ENCODE peak calls at places on chromosomes 3 and 15, in seven cellular contexts. I is GM12878, G is HCT116, N is H1, P is K562, S is HepG2, H is SK-N-SH. W is an unnamed sample.

GRCh38 chr3:128309026-128309425 is 155.7 kb downstream of the EEFSEC start:
- DNase-seq in I (no peak), G (no peak), N (no peak), P (no peak), S (no peak), H (no peak), W (no peak)

GRCh38 chr3:50336452-50337174 is 4.0 kb downstream of the RASSF1 start:
- DNase-seq in I (no peak), G (no peak), N (no peak), P (peak), S (no peak), H (no peak), W (peak)

GRCh38 chr15:77481670-77482069 is 61.0 kb downstream of the HMG20A start:
- DNase-seq in I (no peak), G (no peak), N (no peak), P (no peak), S (no peak), H (no peak), W (peak)

GRCh38 chr3:194386610-194387009 is 12.5 kb downstream of the GP5 start:
- DNase-seq in I (no peak), G (no peak), N (no peak), P (no peak), S (no peak), H (no peak), W (no peak)

GRCh38 chr15:45867281-45867680 is 232.5 kb downstream of the SQOR start:
- DNase-seq in I (no peak), G (no peak), N (no peak), P (no peak), S (no peak), H (no peak), W (no peak)

GRCh38 chr15:80203361-80203885 is 48.6 kb downstream of the CTXND1 start:
- DNase-seq in I (no peak), G (no peak), N (no peak), P (no peak), S (no peak), H (no peak), W (no peak)

GRCh38 chr15:39195988-39196486 is 384.8 kb upstream of the THBS1 start:
- DNase-seq in I (no peak), G (no peak), N (no peak), P (no peak), S (no peak), H (no peak), W (peak)

GRCh38 chr3:112730210-112730609 is 89.3 kb upstream of the CCDC80 start:
- DNase-seq in I (no peak), G (no peak), N (no peak), P (no peak), S (no peak), H (no peak), W (no peak)

GRCh38 chr15:50265620-50266019 is at the start of gene HDC:
- DNase-seq in I (no peak), G (no peak), N (no peak), P (no peak), S (no peak), H (no peak), W (no peak)

GRCh38 chr3:141465221-141465620 is 21.6 kb upstream of the RASA2 start:
- DNase-seq in I (no peak), G (no peak), N (no peak), P (no peak), S (no peak), H (peak), W (no peak)

GRCh38 chr3:38579146-38579545 is 70.3 kb downstream of the SCN5A start:
- DNase-seq in I (no peak), G (no peak), N (no peak), P (no peak), S (peak), H (peak), W (no peak)

GRCh38 chr15:84979651-84980050 is 2.0 kb upstream of the PDE8A start:
- DNase-seq in I (no peak), G (no peak), N (no peak), P (peak), S (no peak), H (no peak), W (no peak)

GRCh38 chr3:120157681-120158080 is 63.4 kb upstream of the GSK3B start:
- DNase-seq in I (no peak), G (no peak), N (no peak), P (no peak), S (no peak), H (no peak), W (no peak)

GRCh38 chr3:120157113-120157512 is 62.9 kb upstream of the GSK3B start:
- DNase-seq in I (no peak), G (no peak), N (no peak), P (no peak), S (no peak), H (no peak), W (no peak)

GRCh38 chr3:120151796-120152195 is 57.5 kb upstream of the GSK3B start:
- DNase-seq in I (no peak), G (no peak), N (no peak), P (no peak), S (no peak), H (no peak), W (no peak)

GRCh38 chr3:120155108-120155507 is 60.9 kb upstream of the GSK3B start:
- DNase-seq in I (no peak), G (no peak), N (no peak), P (no peak), S (no peak), H (no peak), W (no peak)

GRCh38 chr3:120153294-120153693 is 59.0 kb upstream of the GSK3B start:
- DNase-seq in I (no peak), G (no peak), N (no peak), P (no peak), S (no peak), H (no peak), W (peak)
- TF ChIP-seq MAX in I (no peak), G (no peak), N (no peak), P (no peak), S (no peak), H (peak), W (no peak)

GRCh38 chr3:16906679-16907078 is 21.9 kb downstream of the PLCL2 start:
- DNase-seq in I (no peak), G (no peak), N (no peak), P (no peak), S (no peak), H (no peak), W (peak)
- H2AFZ ChIP-seq in I (no peak), G (no peak), N (no peak), P (no peak), S (no peak), H (no peak), W (no peak)

GRCh38 chr3:136862611-136862951 is 573 bp downstream of the NCK1 start:
- DNase-seq in I (no peak), G (peak), N (no peak), P (peak), S (peak), H (peak), W (peak)
- TF ChIP-seq MAX in I (no peak), G (no peak), N (no peak), P (no peak), S (no peak), H (no peak), W (no peak)

GRCh38 chr3:65018801-65019200 is 331.0 kb upstream of the ADAMTS9 start:
- DNase-seq in I (no peak), G (no peak), N (no peak), P (no peak), S (no peak), H (no peak), W (no peak)
- H2AFZ ChIP-seq in I (no peak), G (no peak), N (no peak), P (no peak), S (no peak), H (no peak), W (no peak)

GRCh38 chr15:42329161-42329560 is 30.1 kb upstream of the CAPN3 start:
- DNase-seq in I (no peak), G (no peak), N (no peak), P (no peak), S (no peak), H (no peak), W (no peak)

GRCh38 chr15:42335074-42335473 is 24.2 kb upstream of the CAPN3 start:
- DNase-seq in I (no peak), G (no peak), N (no peak), P (no peak), S (no peak), H (no peak), W (no peak)

GRCh38 chr15:42329992-42330391 is 29.3 kb upstream of the CAPN3 start:
- DNase-seq in I (no peak), G (no peak), N (no peak), P (no peak), S (no peak), H (no peak), W (no peak)

GRCh38 chr15:42332331-42332730 is 27.0 kb upstream of the CAPN3 start:
- DNase-seq in I (no peak), G (no peak), N (no peak), P (no peak), S (no peak), H (no peak), W (peak)

GRCh38 chr15:42331235-42331634 is 28.1 kb upstream of the CAPN3 start:
- DNase-seq in I (no peak), G (no peak), N (no peak), P (no peak), S (no peak), H (no peak), W (no peak)
- TF ChIP-seq MAX in I (no peak), G (no peak), N (no peak), P (no peak), S (no peak), H (no peak), W (no peak)

GRCh38 chr3:136249593-136250225 is 431 bp upstream of the PCCB start:
- DNase-seq in I (no peak), G (no peak), N (no peak), P (no peak), S (no peak), H (no peak), W (no peak)

GRCh38 chr3:136245691-136246090 is 4.4 kb upstream of the PCCB start:
- DNase-seq in I (no peak), G (no peak), N (no peak), P (no peak), S (no peak), H (no peak), W (no peak)

GRCh38 chr3:136249091-136249490 is 1.0 kb upstream of the PCCB start:
- DNase-seq in I (no peak), G (no peak), N (no peak), P (no peak), S (peak), H (no peak), W (no peak)

GRCh38 chr3:136247855-136248254 is 2.3 kb upstream of the PCCB start:
- DNase-seq in I (no peak), G (no peak), N (no peak), P (no peak), S (no peak), H (no peak), W (no peak)

DNA sequence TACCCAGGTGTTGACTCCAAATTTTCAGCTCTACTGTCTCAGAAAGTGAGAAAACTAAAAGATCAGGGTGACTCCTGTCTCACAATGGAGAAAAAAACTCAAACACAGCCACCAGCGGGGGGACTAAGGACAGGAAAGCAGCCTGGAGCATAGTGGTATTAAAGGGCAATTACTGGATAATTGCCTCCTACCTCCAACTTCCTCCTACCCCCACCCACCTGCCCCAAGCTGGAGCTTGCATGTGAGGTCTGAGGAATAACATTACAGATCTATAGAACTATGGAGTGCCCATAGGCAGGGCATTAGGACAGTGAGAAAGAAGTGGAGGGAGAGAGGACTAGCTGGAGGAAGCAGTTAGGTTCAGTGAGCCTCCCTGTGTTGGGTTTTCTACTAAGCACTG is 2.7 kb upstream of the PCCB start:
- DNase-seq in I (no peak), G (no peak), N (no peak), P (no peak), S (no peak), H (no peak), W (no peak)
- H2AFZ ChIP-seq in I (no peak), G (no peak), N (peak), P (peak), S (no peak), H (no peak), W (no peak)

W was measured in endothelial cell of umbilical vein.